ENCODE peak calls at places on chromosomes 1 and 21, in seven cellular contexts. A, B, M, H, I, K and Y are unnamed samples. For H3K9me3, the result is how much of the 10 kb centered on the place peaks cover.

GRCh38 chr1:37767488-37767887 is 2.6 kb upstream of the EPHA10 start:
- DNase-seq in A (no peak), B (no peak), M (no peak), H (no peak), I (no peak), K (no peak), Y (no peak)

GRCh38 chr1:34670982-34671381 is 83.9 kb upstream of the GJB5 start:
- DNase-seq in A (no peak), B (no peak), M (no peak), H (no peak), I (no peak), K (no peak), Y (no peak)

GRCh38 chr1:119971710-119972570 is 75.6 kb upstream of the ADAM30 start:
- DNase-seq in A (no peak), B (no peak), M (no peak), H (no peak), I (no peak), K (no peak), Y (no peak)

GRCh38 chr21:44626673-44627143 is at the start of gene KRTAP10-9:
- DNase-seq in A (no peak), B (peak), M (no peak), H (no peak), I (no peak), K (no peak), Y (no peak)

GRCh38 chr1:25030674-25031589 is 100.9 kb upstream of the RUNX3 start:
- DNase-seq in A (no peak), B (no peak), M (peak), H (peak), I (peak), K (no peak), Y (no peak)

GRCh38 chr1:227887697-227888403 is 59.9 kb downstream of the WNT9A start:
- DNase-seq in A (no peak), B (peak), M (no peak), H (no peak), I (peak), K (peak), Y (no peak)

GRCh38 chr1:12448746-12449177 is 169.2 kb downstream of the DHRS3 start:
- DNase-seq in A (no peak), B (no peak), M (peak), H (peak), I (no peak), K (no peak), Y (no peak)

GRCh38 chr1:20185834-20186782 is at the start of the genes PLA2G2C and UBXN10:
- DNase-seq in A (peak), B (peak), M (no peak), H (no peak), I (peak), K (peak), Y (no peak)

GRCh38 chr1:41622859-41623732 is 138.6 kb upstream of the EDN2 start:
- DNase-seq in A (no peak), B (no peak), M (peak), H (no peak), I (no peak), K (no peak), Y (no peak)

GRCh38 chr1:118290571-118290970 is 105.5 kb upstream of the SPAG17 start:
- DNase-seq in A (no peak), B (no peak), M (no peak), H (no peak), I (no peak), K (no peak), Y (no peak)

GRCh38 chr1:114189398-114189797 is 35.7 kb upstream of the SYT6 start:
- DNase-seq in A (no peak), B (no peak), M (no peak), H (no peak), I (no peak), K (no peak), Y (no peak)

GRCh38 chr1:84996846-84997666 is at the start of gene MCOLN2:
- DNase-seq in A (peak), B (peak), M (peak), H (no peak), I (peak), K (peak), Y (no peak)

GRCh38 chr1:26432793-26433192 is 672 bp downstream of the DHDDS start:
- DNase-seq in A (no peak), B (no peak), M (no peak), H (no peak), I (no peak), K (no peak), Y (no peak)

GRCh38 chr1:26438041-26438440 is 5.9 kb downstream of the DHDDS start:
- DNase-seq in A (no peak), B (no peak), M (no peak), H (no peak), I (no peak), K (no peak), Y (no peak)

GRCh38 chr1:26429741-26430140 is 2.4 kb upstream of the DHDDS start:
- DNase-seq in A (no peak), B (no peak), M (no peak), H (no peak), I (no peak), K (no peak), Y (no peak)

GRCh38 chr1:26434161-26434752 is 2.1 kb downstream of the DHDDS start:
- DNase-seq in A (no peak), B (no peak), M (no peak), H (peak), I (no peak), K (no peak), Y (no peak)

DNA sequence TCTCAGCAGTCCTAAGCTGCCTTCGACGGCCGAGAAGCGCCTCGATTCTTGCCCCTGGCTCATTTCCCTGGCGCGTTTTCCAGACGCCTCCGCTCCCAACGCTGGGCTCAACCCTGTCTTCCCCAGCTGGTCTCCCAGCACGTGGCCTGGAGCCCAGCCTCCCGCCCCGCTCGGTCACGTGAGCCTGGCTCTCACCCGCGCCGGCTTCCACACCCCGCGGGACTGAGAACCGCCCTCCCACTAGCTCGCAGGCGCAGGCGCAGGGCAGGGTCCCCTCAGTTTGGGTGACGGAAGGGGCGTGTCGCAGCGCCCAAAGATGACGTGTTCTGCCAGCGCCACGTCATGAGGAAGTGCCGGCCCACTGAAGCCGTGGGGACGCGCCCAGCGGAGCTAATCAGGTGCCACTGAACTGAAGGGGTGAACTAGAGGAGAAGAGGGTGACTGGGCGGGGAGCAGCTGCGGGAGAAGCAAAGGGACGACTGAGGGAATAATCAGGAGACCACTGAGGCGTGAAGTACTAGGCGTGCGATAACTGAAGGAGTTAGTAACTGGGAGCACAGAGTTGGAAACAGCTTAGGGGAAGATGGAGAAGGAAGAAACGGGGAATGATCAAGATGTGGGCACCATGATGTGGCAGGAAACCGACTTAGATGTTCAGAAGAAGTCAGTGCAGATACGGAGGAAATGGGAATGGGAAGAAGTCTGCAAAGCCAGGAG is at the start of gene DHDDS:
- DNase-seq in A (peak), B (peak), M (peak), H (peak), I (peak), K (peak), Y (peak)
- H3K4me3 ChIP-seq in A (peak), B (peak), M (peak), H (peak), I (peak), K (peak), Y (peak)

DNA sequence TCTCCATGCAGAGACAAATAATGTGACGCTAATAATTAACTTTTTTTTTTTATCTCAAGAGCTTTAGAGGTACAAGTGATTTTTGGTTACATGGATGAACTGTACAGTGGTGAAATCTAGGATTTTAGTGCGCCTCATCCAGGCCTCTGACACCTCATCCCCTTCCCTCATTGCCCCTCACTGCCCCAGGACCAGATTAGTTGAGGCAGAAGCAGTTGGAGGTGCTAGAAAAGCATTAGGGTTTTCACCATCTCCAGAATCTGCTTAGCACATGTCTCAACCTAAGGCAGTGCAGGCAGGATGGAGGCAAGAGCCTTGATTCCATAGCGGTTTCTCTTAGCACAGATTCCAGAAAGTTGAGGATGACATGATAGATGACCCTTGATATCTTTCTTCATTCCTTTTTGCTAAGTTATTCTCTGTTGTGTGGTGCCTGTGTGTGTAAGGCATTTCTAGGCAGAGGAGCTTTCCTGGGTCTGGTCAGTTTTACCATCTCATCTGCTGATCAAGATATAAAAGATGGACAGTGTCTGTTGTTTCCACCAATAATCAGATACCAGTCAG is 16.3 kb upstream of the IL10 start:
- DNase-seq in A (no peak), B (no peak), M (no peak), H (no peak), I (no peak), K (no peak), Y (no peak)
- TF ChIP-seq CTCF in A (no peak), B (no peak), M (no peak), H (no peak), I (no peak), K (no peak), Y (no peak)

GRCh38 chr1:247281001-247281574 is 25.2 kb downstream of the VN1R5 start:
- DNase-seq in A (no peak), B (no peak), M (peak), H (no peak), I (no peak), K (no peak), Y (no peak)
- H3K9me3 ChIP-seq in A (under half), B (under half), M (under half), H (under half), I (under half), K (under half), Y (under half)

GRCh38 chr1:89065077-89065868 is at the start of gene GBP1:
- DNase-seq in A (peak), B (no peak), M (peak), H (peak), I (no peak), K (no peak), Y (peak)
- H3K4me3 ChIP-seq in A (no peak), B (peak), M (peak), H (peak), I (peak), K (peak), Y (peak)

GRCh38 chr21:27359141-27359540 is 392.3 kb upstream of the ADAMTS5 start:
- DNase-seq in A (no peak), B (no peak), M (peak), H (peak), I (no peak), K (no peak), Y (peak)

GRCh38 chr21:27366846-27367245 is 400.0 kb upstream of the ADAMTS5 start:
- DNase-seq in A (no peak), B (no peak), M (peak), H (no peak), I (no peak), K (no peak), Y (no peak)

GRCh38 chr21:27363719-27364479 is 397.0 kb upstream of the ADAMTS5 start:
- DNase-seq in A (no peak), B (no peak), M (peak), H (no peak), I (no peak), K (no peak), Y (no peak)

GRCh38 chr21:27365394-27365793 is 398.5 kb upstream of the ADAMTS5 start:
- DNase-seq in A (no peak), B (no peak), M (peak), H (peak), I (no peak), K (no peak), Y (peak)

GRCh38 chr21:27362249-27362648 is 395.4 kb upstream of the ADAMTS5 start:
- DNase-seq in A (no peak), B (no peak), M (no peak), H (no peak), I (no peak), K (no peak), Y (no peak)
- TF ChIP-seq CTCF in A (peak), B (no peak), M (peak), H (no peak), I (no peak), K (no peak), Y (peak)

GRCh38 chr21:8990326-8991087 is 1530.9 kb upstream of the TPTE start:
- DNase-seq in A (no peak), B (no peak), M (no peak), H (peak), I (no peak), K (no peak), Y (no peak)

GRCh38 chr21:8991968-8992621 is 1529.3 kb upstream of the TPTE start:
- DNase-seq in A (no peak), B (no peak), M (no peak), H (peak), I (no peak), K (no peak), Y (no peak)

GRCh38 chr21:8989883-8990325 is 1531.5 kb upstream of the TPTE start:
- DNase-seq in A (no peak), B (no peak), M (no peak), H (peak), I (no peak), K (no peak), Y (no peak)

GRCh38 chr21:8992731-8993174 is 1528.6 kb upstream of the TPTE start:
- DNase-seq in A (no peak), B (no peak), M (no peak), H (peak), I (no peak), K (no peak), Y (no peak)

GRCh38 chr21:8991088-8991907 is 1530.1 kb upstream of the TPTE start:
- DNase-seq in A (no peak), B (no peak), M (no peak), H (peak), I (no peak), K (no peak), Y (no peak)
- H3K9me3 ChIP-seq in A (under half), B (under half), M (under half), H (under half), I (under half), K (under half), Y (under half)